ENCODE peak calls at places on chromosomes 16 and 17, in seven cellular contexts. U is AG04449, G is GM12865, I is sigmoid colon, L is IMR-90, S is A549, O is K562. Z is an unnamed sample.

GRCh38 chr17:60522889-60523626 is 3.0 kb downstream of the APPBP2 start:
- DNase-seq in U (no peak), G (no peak), I (no peak), L (no peak), S (no peak), O (no peak), Z (no peak)

GRCh38 chr17:79953335-79953734 is 82.3 kb downstream of the TBC1D16 start:
- DNase-seq in U (no peak), G (no peak), I (no peak), L (no peak), S (no peak), O (no peak), Z (no peak)

GRCh38 chr17:214881-215331 is 33.5 kb upstream of the DOC2B start:
- DNase-seq in U (no peak), G (no peak), I (peak), L (no peak), S (no peak), O (no peak), Z (no peak)

GRCh38 chr16:89268987-89269735 is 51.7 kb downstream of the ZNF778 start:
- DNase-seq in U (no peak), G (no peak), I (no peak), L (peak), S (no peak), O (no peak), Z (no peak)

GRCh38 chr17:57268176-57268575 is 11.9 kb downstream of the MSI2 start:
- DNase-seq in U (no peak), G (no peak), I (no peak), L (no peak), S (no peak), O (no peak), Z (no peak)

GRCh38 chr16:3754304-3754703 is 37.0 kb upstream of the TRAP1 start:
- DNase-seq in U (peak), G (no peak), I (no peak), L (peak), S (no peak), O (no peak), Z (no peak)

GRCh38 chr17:61449707-61450640 is 2.2 kb upstream of the TBX4 start:
- DNase-seq in U (no peak), G (no peak), I (no peak), L (no peak), S (no peak), O (no peak), Z (no peak)

GRCh38 chr17:39360537-39360936 is 40.9 kb downstream of the FBXL20 start:
- DNase-seq in U (no peak), G (no peak), I (no peak), L (no peak), S (no peak), O (no peak), Z (no peak)

GRCh38 chr16:84641643-84642358 is 6.5 kb upstream of the KLHL36 start:
- DNase-seq in U (no peak), G (no peak), I (no peak), L (no peak), S (no peak), O (no peak), Z (peak)

GRCh38 chr17:40560592-40561293 is 4.5 kb downstream of the CCR7 start:
- DNase-seq in U (no peak), G (peak), I (no peak), L (peak), S (no peak), O (peak), Z (peak)

GRCh38 chr17:4064366-4064765 is 78.5 kb downstream of the ZZEF1 start:
- DNase-seq in U (no peak), G (no peak), I (no peak), L (no peak), S (no peak), O (no peak), Z (no peak)

GRCh38 chr17:12415031-12415430 is 250.7 kb upstream of the MYOCD start:
- DNase-seq in U (peak), G (no peak), I (no peak), L (peak), S (peak), O (no peak), Z (no peak)

GRCh38 chr17:60676758-60677307 is 818 bp upstream of the BCAS3 start:
- DNase-seq in U (no peak), G (no peak), I (no peak), L (no peak), S (no peak), O (no peak), Z (no peak)

GRCh38 chr16:51095114-51095872 is 55.8 kb downstream of the SALL1 start:
- DNase-seq in U (no peak), G (no peak), I (no peak), L (no peak), S (no peak), O (no peak), Z (no peak)

GRCh38 chr17:2011421-2012371 is 13.4 kb downstream of the RTN4RL1 start:
- DNase-seq in U (no peak), G (no peak), I (no peak), L (no peak), S (no peak), O (no peak), Z (peak)

GRCh38 chr17:32929588-32929987 is 1.6 kb downstream of the TMEM98 start:
- DNase-seq in U (no peak), G (no peak), I (no peak), L (no peak), S (no peak), O (no peak), Z (no peak)

GRCh38 chr17:64420143-64420670 is 28.7 kb upstream of the MILR1 start:
- DNase-seq in U (peak), G (peak), I (no peak), L (peak), S (peak), O (peak), Z (peak)

GRCh38 chr16:62363451-62363850 is 327.2 kb upstream of the CDH8 start:
- DNase-seq in U (no peak), G (no peak), I (no peak), L (no peak), S (no peak), O (no peak), Z (no peak)

GRCh38 chr16:53098526-53099317 is 43.9 kb downstream of the CHD9 start:
- DNase-seq in U (no peak), G (peak), I (peak), L (peak), S (peak), O (peak), Z (peak)

DNA sequence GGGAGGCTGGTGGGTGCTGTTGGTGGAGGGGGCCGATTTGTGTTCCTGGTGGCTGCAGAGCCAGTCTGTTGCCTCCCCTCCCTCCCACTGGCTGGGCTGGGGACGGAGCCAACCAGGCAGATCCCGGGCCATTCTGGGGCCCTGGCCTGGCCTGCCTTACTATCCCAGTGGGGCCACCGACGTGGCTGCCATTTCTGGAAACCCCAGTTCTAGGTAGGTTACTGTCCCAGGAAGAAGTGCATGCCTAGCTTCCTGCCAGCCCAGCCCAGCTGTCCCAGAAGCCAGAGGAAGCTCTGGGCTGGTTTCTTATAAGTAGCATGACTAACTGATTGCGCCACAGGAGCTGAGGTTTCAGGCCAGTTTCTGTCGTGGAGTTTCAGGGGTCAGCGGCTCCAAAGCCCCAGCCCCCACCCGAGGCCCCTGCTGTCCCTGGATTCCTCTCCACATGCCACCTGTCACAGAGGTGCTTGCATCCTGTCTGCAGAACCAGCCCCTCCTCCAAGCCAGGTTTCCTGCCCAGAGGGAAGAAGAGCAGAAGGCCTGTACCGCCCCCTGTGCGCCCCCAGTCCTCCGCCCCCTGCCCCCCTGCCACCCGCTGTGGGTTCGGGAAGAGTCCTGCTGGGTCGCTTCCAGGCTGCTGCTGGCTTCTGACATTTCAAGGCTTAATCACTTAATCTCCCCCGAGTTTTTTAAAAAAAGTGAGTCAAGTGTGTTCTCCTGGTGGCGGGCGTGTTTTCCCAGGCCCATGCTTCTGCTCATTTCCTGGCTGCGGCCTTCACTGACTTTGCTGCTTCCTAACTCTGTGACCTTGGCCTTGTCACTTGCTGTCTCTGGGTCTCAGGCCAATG is 13.2 kb downstream of the IL4R start:
- DNase-seq in U (peak), G (peak), I (peak), L (peak), S (peak), O (no peak), Z (peak)
- H3K4me3 ChIP-seq in U (peak), G (no peak), I (no peak), L (no peak), S (no peak), O (no peak), Z (no peak)

GRCh38 chr17:42180411-42180921 is 476 bp downstream of the KCNH4 start:
- DNase-seq in U (no peak), G (no peak), I (no peak), L (no peak), S (no peak), O (no peak), Z (no peak)
- H3K4me3 ChIP-seq in U (no peak), G (peak), I (no peak), L (no peak), S (peak), O (peak), Z (no peak)

DNA sequence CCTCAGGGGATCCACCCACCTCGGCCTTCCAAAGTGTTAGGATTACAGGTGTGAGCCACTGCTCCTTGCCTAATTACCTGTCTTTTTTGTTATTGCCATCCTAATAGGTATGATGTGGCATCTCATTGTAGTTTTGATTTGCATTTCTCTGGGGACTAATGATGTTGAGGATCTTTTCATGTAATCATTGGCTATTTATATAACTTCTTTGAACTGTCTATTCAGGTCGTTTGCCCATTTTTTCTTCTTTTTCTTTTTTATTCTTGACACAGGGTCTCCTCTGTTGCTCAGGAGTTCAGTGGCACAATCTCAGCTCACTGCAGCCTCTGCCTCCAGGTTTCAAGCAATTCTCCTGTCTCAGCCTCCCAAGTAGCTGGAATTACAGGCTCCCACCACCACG is 1.3 kb upstream of the TGFB1I1 start:
- DNase-seq in U (no peak), G (no peak), I (no peak), L (no peak), S (no peak), O (no peak), Z (no peak)
- H3K4me3 ChIP-seq in U (peak), G (no peak), I (no peak), L (no peak), S (no peak), O (no peak), Z (no peak)

GRCh38 chr17:77182205-77182604 is 41.4 kb downstream of the SEC14L1 start:
- DNase-seq in U (no peak), G (peak), I (no peak), L (no peak), S (no peak), O (no peak), Z (no peak)
- H3K4me3 ChIP-seq in U (no peak), G (no peak), I (no peak), L (no peak), S (no peak), O (no peak), Z (no peak)

DNA sequence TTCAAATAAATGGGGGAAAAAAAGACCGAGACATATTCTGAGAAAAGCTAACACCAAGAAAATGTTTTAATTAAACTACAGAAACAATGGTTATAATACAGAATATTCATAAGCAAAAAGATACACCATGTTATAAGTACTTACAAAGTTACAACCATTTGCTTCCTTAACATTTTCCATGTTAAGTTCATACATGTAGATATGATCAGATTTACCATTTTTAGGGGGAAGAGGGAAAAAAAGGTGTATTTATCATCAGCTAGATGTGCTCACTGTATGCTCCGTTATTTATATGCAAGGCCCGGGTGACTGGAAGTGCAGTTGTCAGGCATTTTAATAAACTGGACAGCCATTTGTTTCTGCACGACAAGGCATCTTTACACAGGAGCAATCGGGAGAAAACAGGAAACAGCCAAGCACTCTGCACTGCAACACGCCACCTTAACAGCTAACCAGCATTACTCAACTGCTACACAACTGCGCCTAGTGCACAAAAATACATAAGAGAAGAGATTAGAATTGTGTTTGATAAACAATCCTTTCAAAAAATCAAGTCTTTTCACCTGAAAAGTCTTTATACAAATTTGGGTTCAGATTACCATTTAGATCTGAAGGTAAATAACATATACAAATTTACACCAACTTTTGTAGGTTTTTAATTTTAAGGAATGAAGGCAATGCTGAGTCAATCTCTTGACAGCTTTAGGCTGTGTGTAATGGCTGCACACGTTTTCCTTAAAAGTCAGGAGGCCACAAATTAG is 2.9 kb downstream of the SRSF2 start:
- DNase-seq in U (no peak), G (peak), I (no peak), L (peak), S (peak), O (no peak), Z (no peak)
- H3K4me3 ChIP-seq in U (peak), G (peak), I (no peak), L (peak), S (peak), O (peak), Z (peak)

DNA sequence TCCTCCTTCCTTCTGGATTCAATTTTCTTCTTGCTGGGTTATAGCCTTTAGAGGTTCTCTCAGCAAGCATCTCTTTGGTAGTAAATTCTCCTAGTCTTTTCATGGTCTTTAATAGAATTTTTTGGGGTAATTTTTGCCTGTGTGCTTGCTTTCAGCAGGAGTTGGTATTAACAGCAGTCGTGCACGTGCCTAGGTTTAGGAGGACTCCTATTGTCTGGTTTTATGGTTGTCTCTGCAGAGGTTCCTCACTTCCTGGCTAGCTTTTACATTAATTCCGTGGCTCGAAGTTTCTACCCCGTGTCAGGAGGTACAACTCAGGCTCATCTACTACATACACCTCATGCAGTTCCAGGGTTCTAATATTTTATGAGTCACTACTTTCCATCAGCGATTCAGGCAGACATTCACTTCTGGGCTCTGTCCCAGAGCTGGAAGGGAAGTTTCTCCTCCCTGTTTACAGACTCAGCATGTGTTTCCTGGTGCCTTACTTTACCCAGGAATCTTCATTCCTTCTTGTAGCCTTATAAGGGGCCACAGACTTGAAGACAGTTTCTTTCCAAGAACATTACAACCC is 643.6 kb downstream of the HS3ST4 start:
- DNase-seq in U (no peak), G (no peak), I (no peak), L (no peak), S (no peak), O (no peak), Z (no peak)
- H3K4me3 ChIP-seq in U (no peak), G (no peak), I (no peak), L (no peak), S (no peak), O (no peak), Z (no peak)